ENCODE peak calls at places on chromosomes 13 and 19, in nine cellular contexts. H is lung; W is endothelial cell of umbilical vein; L is stimulated activated CD8-positive, alpha-beta memory T cell treated with anti-CD3 and anti-CD28 coated beads, Interleukin-7, amount 100 ng/mL, for 48 hours; Z is esophagus muscularis mucosa; N is CD8-positive, alpha-beta T cell; X is fibroblast of lung; R is cerebellar nuclear complex; E is HCT116. G is an unnamed sample.

GRCh38 chr19:45591004-45591637 is 6.5 kb upstream of the OPA3 start:
- DNase-seq in R (no peak), N (peak), X (peak), H (peak), W (no peak), Z (no peak), L (no peak), E (no peak), G (no peak)

GRCh38 chr19:53813996-53814395 is 10.1 kb downstream of the NLRP12 start:
- DNase-seq in E (no peak), L (no peak), N (no peak), R (no peak), W (no peak), H (no peak), Z (no peak), X (no peak), G (no peak)

GRCh38 chr19:45100797-45101196 is 7.8 kb downstream of the PPP1R37 start:
- DNase-seq in H (no peak), W (no peak), N (no peak), X (peak), R (no peak), E (no peak), Z (no peak), L (no peak), G (no peak)

GRCh38 chr19:10660346-10660745 is 6.2 kb downstream of the ILF3 start:
- DNase-seq in E (no peak), N (no peak), Z (no peak), L (no peak), W (no peak), R (no peak), H (no peak), X (no peak), G (no peak)

GRCh38 chr19:42113641-42114348 is 18.5 kb downstream of the POU2F2 start:
- DNase-seq in H (no peak), X (peak), N (no peak), W (peak), Z (no peak), L (no peak), R (no peak), E (peak), G (no peak)

GRCh38 chr19:2495651-2496316 is 19.9 kb downstream of the GADD45B start:
- DNase-seq in L (no peak), Z (no peak), H (no peak), E (no peak), R (no peak), N (no peak), W (no peak), X (peak), G (no peak)

GRCh38 chr19:7687177-7687576 is 6.5 kb downstream of the TRAPPC5 start:
- DNase-seq in H (no peak), X (no peak), Z (no peak), N (no peak), W (no peak), L (no peak), R (no peak), E (no peak), G (no peak)

GRCh38 chr19:8571006-8571411 is 6.2 kb downstream of the MYO1F start:
- DNase-seq in W (no peak), H (peak), X (peak), Z (no peak), R (no peak), N (peak), L (no peak), E (no peak), G (peak)

GRCh38 chr19:1045247-1045603 is 5.3 kb downstream of the ABCA7 start:
- DNase-seq in L (no peak), N (no peak), E (peak), R (no peak), H (no peak), Z (no peak), X (no peak), W (no peak), G (no peak)

GRCh38 chr19:57552432-57552831 is 7.2 kb downstream of the ZNF550 start:
- DNase-seq in L (no peak), N (no peak), E (no peak), H (no peak), X (no peak), Z (no peak), W (no peak), R (no peak), G (no peak)

GRCh38 chr19:2550431-2551171 is 74.7 kb downstream of the GADD45B start:
- DNase-seq in N (no peak), L (no peak), Z (no peak), E (no peak), W (no peak), R (no peak), X (no peak), H (no peak), G (no peak)

GRCh38 chr13:44440046-44440608 is 66.5 kb downstream of the SERP2 start:
- DNase-seq in W (no peak), X (peak), E (no peak), N (no peak), H (no peak), L (no peak), Z (no peak), R (no peak), G (no peak)

GRCh38 chr19:1132625-1133383 is 29.0 kb downstream of the GPX4 start:
- DNase-seq in W (no peak), L (no peak), H (no peak), X (no peak), N (no peak), Z (no peak), R (no peak), E (no peak), G (no peak)

GRCh38 chr13:65965496-65965895 is 1264.6 kb downstream of the PCDH9 start:
- DNase-seq in R (no peak), Z (no peak), E (no peak), W (no peak), X (peak), N (no peak), H (no peak), L (no peak), G (no peak)

GRCh38 chr13:24032252-24032651 is 128.3 kb upstream of the SPATA13 start:
- DNase-seq in H (peak), R (no peak), N (no peak), X (peak), W (no peak), Z (no peak), E (no peak), L (no peak), G (no peak)

GRCh38 chr13:98313023-98313937 is 136.2 kb upstream of the RNF113B start:
- DNase-seq in H (no peak), N (no peak), X (no peak), Z (no peak), E (no peak), W (no peak), L (no peak), R (no peak), G (no peak)

GRCh38 chr13:73329355-73329754 is 270.6 kb downstream of the KLF5 start:
- DNase-seq in W (no peak), L (no peak), Z (no peak), X (no peak), R (no peak), E (no peak), H (no peak), N (no peak), G (no peak)

GRCh38 chr13:113586661-113587479 is 2.3 kb downstream of the TFDP1 start:
- DNase-seq in N (no peak), E (no peak), X (no peak), Z (peak), W (no peak), R (no peak), L (no peak), H (no peak), G (no peak)

G was measured in SIG-M5.